ENCODE peak calls at places on chromosomes 2 and 18, in ten cellular contexts. One of them, this sample, is unnamed.

GRCh38 chr2:43376523-43377198 is 150.3 kb upstream of the ZFP36L2 start:
- DNase-seq in NB4: no peak
- DNase-seq in tibial nerve: no peak
- DNase-seq in transverse colon: no peak
- DNase-seq in BJ: no peak
- DNase-seq in heart right ventricle: no peak
- DNase-seq in upper lobe of right lung: no peak
- DNase-seq in heart left ventricle: no peak
- DNase-seq in K562: no peak
- DNase-seq in adrenal gland: no peak
- DNase-seq in this sample: no peak

GRCh38 chr2:222750533-222750932 is 79.1 kb downstream of the MOGAT1 start:
- DNase-seq in NB4: no peak
- DNase-seq in heart left ventricle: no peak
- DNase-seq in tibial nerve: no peak
- DNase-seq in heart right ventricle: no peak
- DNase-seq in K562: no peak
- DNase-seq in transverse colon: no peak
- DNase-seq in adrenal gland: no peak
- DNase-seq in BJ: no peak
- DNase-seq in upper lobe of right lung: no peak
- DNase-seq in this sample: no peak

GRCh38 chr2:213227458-213227857 is 56.8 kb upstream of the SPAG16 start:
- DNase-seq in tibial nerve: no peak
- DNase-seq in BJ: no peak
- DNase-seq in heart right ventricle: no peak
- DNase-seq in transverse colon: no peak
- DNase-seq in K562: no peak
- DNase-seq in upper lobe of right lung: no peak
- DNase-seq in heart left ventricle: no peak
- DNase-seq in adrenal gland: no peak
- DNase-seq in NB4: peak
- DNase-seq in this sample: peak

GRCh38 chr18:50656841-50657470 is 97.1 kb downstream of the MAPK4 start:
- DNase-seq in tibial nerve: no peak
- DNase-seq in NB4: peak
- DNase-seq in heart left ventricle: no peak
- DNase-seq in upper lobe of right lung: no peak
- DNase-seq in heart right ventricle: peak
- DNase-seq in K562: no peak
- DNase-seq in transverse colon: no peak
- DNase-seq in adrenal gland: no peak
- DNase-seq in BJ: no peak
- DNase-seq in this sample: no peak

GRCh38 chr2:180520206-180520605 is 460.2 kb upstream of the UBE2E3 start:
- DNase-seq in BJ: no peak
- DNase-seq in adrenal gland: no peak
- DNase-seq in heart right ventricle: no peak
- DNase-seq in upper lobe of right lung: no peak
- DNase-seq in tibial nerve: no peak
- DNase-seq in NB4: no peak
- DNase-seq in transverse colon: peak
- DNase-seq in heart left ventricle: no peak
- DNase-seq in K562: no peak
- DNase-seq in this sample: peak

GRCh38 chr2:44937688-44938240 is 3.7 kb upstream of the SIX3 start:
- DNase-seq in K562: no peak
- DNase-seq in NB4: peak
- DNase-seq in BJ: no peak
- DNase-seq in tibial nerve: no peak
- DNase-seq in heart right ventricle: no peak
- DNase-seq in upper lobe of right lung: peak
- DNase-seq in transverse colon: no peak
- DNase-seq in adrenal gland: no peak
- DNase-seq in heart left ventricle: no peak
- DNase-seq in this sample: no peak

GRCh38 chr2:119063146-119063545 is 95.4 kb downstream of the C1QL2 start:
- DNase-seq in transverse colon: no peak
- DNase-seq in upper lobe of right lung: no peak
- DNase-seq in BJ: no peak
- DNase-seq in K562: no peak
- DNase-seq in tibial nerve: no peak
- DNase-seq in adrenal gland: no peak
- DNase-seq in heart left ventricle: no peak
- DNase-seq in heart right ventricle: no peak
- DNase-seq in NB4: no peak
- DNase-seq in this sample: no peak

GRCh38 chr18:41643427-41643826 is 311.6 kb upstream of the PIK3C3 start:
- DNase-seq in BJ: no peak
- DNase-seq in tibial nerve: no peak
- DNase-seq in NB4: no peak
- DNase-seq in adrenal gland: no peak
- DNase-seq in heart left ventricle: no peak
- DNase-seq in upper lobe of right lung: no peak
- DNase-seq in heart right ventricle: no peak
- DNase-seq in transverse colon: no peak
- DNase-seq in K562: no peak
- DNase-seq in this sample: no peak

GRCh38 chr2:106143495-106144215 is 50.4 kb downstream of the UXS1 start:
- DNase-seq in heart left ventricle: no peak
- DNase-seq in BJ: no peak
- DNase-seq in K562: no peak
- DNase-seq in adrenal gland: no peak
- DNase-seq in NB4: no peak
- DNase-seq in upper lobe of right lung: no peak
- DNase-seq in heart right ventricle: no peak
- DNase-seq in tibial nerve: no peak
- DNase-seq in transverse colon: no peak
- DNase-seq in this sample: no peak

GRCh38 chr2:106147665-106148064 is 46.4 kb downstream of the UXS1 start:
- DNase-seq in tibial nerve: no peak
- DNase-seq in heart left ventricle: no peak
- DNase-seq in upper lobe of right lung: no peak
- DNase-seq in K562: no peak
- DNase-seq in heart right ventricle: no peak
- DNase-seq in BJ: no peak
- DNase-seq in transverse colon: no peak
- DNase-seq in adrenal gland: no peak
- DNase-seq in NB4: no peak
- DNase-seq in this sample: no peak

GRCh38 chr2:106147159-106147558 is 46.9 kb downstream of the UXS1 start:
- DNase-seq in heart right ventricle: no peak
- DNase-seq in BJ: peak
- DNase-seq in heart left ventricle: no peak
- DNase-seq in K562: no peak
- DNase-seq in transverse colon: no peak
- DNase-seq in NB4: no peak
- DNase-seq in adrenal gland: no peak
- DNase-seq in tibial nerve: no peak
- DNase-seq in upper lobe of right lung: no peak
- DNase-seq in this sample: peak

GRCh38 chr2:106142683-106143082 is 51.4 kb downstream of the UXS1 start:
- DNase-seq in adrenal gland: no peak
- DNase-seq in heart left ventricle: no peak
- DNase-seq in upper lobe of right lung: no peak
- DNase-seq in transverse colon: no peak
- DNase-seq in NB4: no peak
- DNase-seq in K562: no peak
- DNase-seq in tibial nerve: no peak
- DNase-seq in BJ: no peak
- DNase-seq in heart right ventricle: no peak
- DNase-seq in this sample: no peak

DNA sequence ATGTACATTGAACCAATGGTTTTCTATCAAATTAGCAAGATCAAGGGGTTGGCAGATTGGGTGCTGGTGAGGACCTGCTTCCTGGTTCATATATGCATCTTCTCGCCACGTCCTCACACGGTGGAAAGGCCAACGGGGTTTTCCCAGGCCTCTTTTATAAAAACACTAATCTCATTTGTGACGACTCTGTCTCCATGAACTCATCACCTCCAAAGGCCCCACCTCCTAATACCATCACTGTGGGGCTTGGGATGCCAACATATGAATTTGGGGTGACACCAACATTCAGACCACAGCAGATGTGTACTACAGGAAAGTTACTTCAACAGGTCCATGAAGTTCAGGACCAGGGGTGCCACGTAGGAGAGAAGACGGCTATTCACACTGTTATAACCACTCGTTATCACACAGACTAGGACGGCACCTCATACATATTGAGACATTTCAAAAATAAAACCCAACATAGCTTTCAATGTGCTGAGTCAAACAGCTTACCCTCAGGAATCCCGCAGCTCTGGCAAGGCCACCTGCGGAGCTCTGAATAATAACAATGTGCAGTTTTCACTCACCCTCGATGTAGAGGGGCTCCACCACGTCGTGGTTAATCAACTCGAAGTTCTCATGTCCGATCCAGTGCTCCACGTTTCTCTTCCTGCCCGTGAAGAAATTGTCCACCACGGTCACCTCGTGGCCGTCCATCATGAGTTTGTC is 49.3 kb downstream of the UXS1 start:
- DNase-seq in heart right ventricle: no peak
- DNase-seq in upper lobe of right lung: no peak
- DNase-seq in NB4: no peak
- DNase-seq in transverse colon: no peak
- DNase-seq in BJ: no peak
- DNase-seq in heart left ventricle: no peak
- DNase-seq in adrenal gland: no peak
- DNase-seq in tibial nerve: no peak
- DNase-seq in K562: no peak
- DNase-seq in this sample: no peak
- H3K4me3 ChIP-seq in heart right ventricle: no peak
- H3K4me3 ChIP-seq in upper lobe of right lung: no peak
- H3K4me3 ChIP-seq in NB4: no peak
- H3K4me3 ChIP-seq in transverse colon: no peak
- H3K4me3 ChIP-seq in BJ: no peak
- H3K4me3 ChIP-seq in heart left ventricle: no peak
- H3K4me3 ChIP-seq in adrenal gland: no peak
- H3K4me3 ChIP-seq in tibial nerve: no peak
- H3K4me3 ChIP-seq in K562: no peak
- H3K4me3 ChIP-seq in this sample: no peak

GRCh38 chr2:64220285-64220684 is 76.1 kb upstream of the PELI1 start:
- DNase-seq in BJ: no peak
- DNase-seq in K562: no peak
- DNase-seq in heart left ventricle: no peak
- DNase-seq in NB4: peak
- DNase-seq in upper lobe of right lung: no peak
- DNase-seq in transverse colon: no peak
- DNase-seq in tibial nerve: no peak
- DNase-seq in adrenal gland: no peak
- DNase-seq in heart right ventricle: no peak
- DNase-seq in this sample: no peak

GRCh38 chr2:64218137-64218536 is 73.9 kb upstream of the PELI1 start:
- DNase-seq in NB4: no peak
- DNase-seq in tibial nerve: no peak
- DNase-seq in heart left ventricle: no peak
- DNase-seq in heart right ventricle: no peak
- DNase-seq in adrenal gland: no peak
- DNase-seq in K562: no peak
- DNase-seq in BJ: no peak
- DNase-seq in upper lobe of right lung: no peak
- DNase-seq in transverse colon: no peak
- DNase-seq in this sample: no peak

GRCh38 chr2:64213607-64214275 is 69.5 kb upstream of the PELI1 start:
- DNase-seq in adrenal gland: no peak
- DNase-seq in transverse colon: no peak
- DNase-seq in NB4: peak
- DNase-seq in tibial nerve: no peak
- DNase-seq in K562: peak
- DNase-seq in heart left ventricle: no peak
- DNase-seq in upper lobe of right lung: no peak
- DNase-seq in heart right ventricle: no peak
- DNase-seq in BJ: no peak
- DNase-seq in this sample: no peak

GRCh38 chr2:64214281-64215115 is 70.3 kb upstream of the PELI1 start:
- DNase-seq in upper lobe of right lung: no peak
- DNase-seq in tibial nerve: no peak
- DNase-seq in adrenal gland: no peak
- DNase-seq in NB4: no peak
- DNase-seq in K562: peak
- DNase-seq in BJ: no peak
- DNase-seq in heart left ventricle: no peak
- DNase-seq in heart right ventricle: peak
- DNase-seq in transverse colon: peak
- DNase-seq in this sample: no peak

DNA sequence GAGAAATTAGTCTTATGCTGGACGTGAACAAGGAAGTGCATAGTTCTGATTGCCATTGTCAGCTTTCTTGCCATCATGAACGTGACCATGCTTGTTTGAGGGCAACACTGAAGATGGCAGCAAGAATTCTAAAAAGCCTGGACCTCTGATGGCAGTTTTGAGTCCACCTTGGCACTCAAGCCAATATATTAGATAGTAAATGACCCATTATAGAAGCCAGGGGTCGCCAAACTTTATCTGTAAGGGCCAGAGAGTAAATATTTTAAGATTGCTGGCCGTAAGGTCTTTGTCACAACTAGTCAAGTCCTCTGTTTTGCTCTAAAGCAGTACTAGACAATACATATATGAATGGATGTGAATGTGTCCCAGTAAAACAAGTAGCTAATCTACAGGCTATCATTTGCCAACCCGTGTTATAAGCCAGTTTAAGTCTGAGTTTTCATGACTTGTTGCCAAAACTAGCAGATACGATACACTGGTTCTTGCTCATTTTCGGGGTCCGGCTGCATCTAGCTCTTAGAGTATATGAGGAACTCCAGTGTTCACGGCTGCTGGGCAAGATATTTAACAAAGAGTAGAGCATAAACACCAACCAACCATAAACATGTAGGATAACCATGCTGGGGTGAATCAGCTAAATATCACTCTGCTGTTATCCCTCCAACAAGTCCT is 73.1 kb upstream of the PELI1 start:
- DNase-seq in NB4: no peak
- DNase-seq in transverse colon: no peak
- DNase-seq in BJ: no peak
- DNase-seq in K562: no peak
- DNase-seq in tibial nerve: no peak
- DNase-seq in adrenal gland: no peak
- DNase-seq in heart right ventricle: no peak
- DNase-seq in upper lobe of right lung: no peak
- DNase-seq in heart left ventricle: no peak
- DNase-seq in this sample: no peak
- TF ChIP-seq CTCF in NB4: no peak
- TF ChIP-seq CTCF in transverse colon: no peak
- TF ChIP-seq CTCF in BJ: no peak
- TF ChIP-seq CTCF in K562: peak
- TF ChIP-seq CTCF in tibial nerve: no peak
- TF ChIP-seq CTCF in adrenal gland: no peak
- TF ChIP-seq CTCF in heart right ventricle: no peak
- TF ChIP-seq CTCF in upper lobe of right lung: no peak
- TF ChIP-seq CTCF in heart left ventricle: no peak
- TF ChIP-seq CTCF in this sample: no peak

GRCh38 chr2:121530563-121531334 is at the start of gene RNU4ATAC:
- DNase-seq in tibial nerve: peak
- DNase-seq in heart left ventricle: peak
- DNase-seq in upper lobe of right lung: peak
- DNase-seq in heart right ventricle: peak
- DNase-seq in BJ: peak
- DNase-seq in adrenal gland: peak
- DNase-seq in transverse colon: peak
- DNase-seq in NB4: peak
- DNase-seq in K562: peak
- DNase-seq in this sample: peak
- H3K4me3 ChIP-seq in tibial nerve: peak
- H3K4me3 ChIP-seq in heart left ventricle: peak
- H3K4me3 ChIP-seq in upper lobe of right lung: peak
- H3K4me3 ChIP-seq in heart right ventricle: peak
- H3K4me3 ChIP-seq in BJ: peak
- H3K4me3 ChIP-seq in adrenal gland: peak
- H3K4me3 ChIP-seq in transverse colon: peak
- H3K4me3 ChIP-seq in NB4: peak
- H3K4me3 ChIP-seq in K562: peak
- H3K4me3 ChIP-seq in this sample: peak

GRCh38 chr2:40213071-40213470 is 238.8 kb downstream of the SLC8A1 start:
- DNase-seq in NB4: peak
- DNase-seq in heart left ventricle: no peak
- DNase-seq in adrenal gland: no peak
- DNase-seq in K562: no peak
- DNase-seq in heart right ventricle: no peak
- DNase-seq in upper lobe of right lung: no peak
- DNase-seq in BJ: no peak
- DNase-seq in transverse colon: no peak
- DNase-seq in tibial nerve: no peak
- DNase-seq in this sample: peak
- TF ChIP-seq CTCF in NB4: peak
- TF ChIP-seq CTCF in heart left ventricle: peak
- TF ChIP-seq CTCF in adrenal gland: peak
- TF ChIP-seq CTCF in K562: no peak
- TF ChIP-seq CTCF in heart right ventricle: peak
- TF ChIP-seq CTCF in upper lobe of right lung: peak
- TF ChIP-seq CTCF in BJ: peak
- TF ChIP-seq CTCF in transverse colon: peak
- TF ChIP-seq CTCF in tibial nerve: peak
- TF ChIP-seq CTCF in this sample: peak